ENCODE peak calls at places on chromosomes 2 and 18, in six cellular contexts. One of them, this sample, is unnamed.

GRCh38 chr18:34595673-34596072 is 114.4 kb upstream of the DTNA start:
- DNase-seq in SJSA1: no peak
- DNase-seq in tibial nerve: no peak
- DNase-seq in RWPE1: no peak
- DNase-seq in astrocyte: peak
- DNase-seq in heart left ventricle: no peak
- DNase-seq in this sample: no peak

GRCh38 chr18:9849407-9849961 is 36.3 kb upstream of the TXNDC2 start:
- DNase-seq in SJSA1: no peak
- DNase-seq in tibial nerve: no peak
- DNase-seq in RWPE1: no peak
- DNase-seq in astrocyte: no peak
- DNase-seq in heart left ventricle: peak
- DNase-seq in this sample: no peak

GRCh38 chr2:112933261-112933660 is 22.3 kb downstream of the IL37 start:
- DNase-seq in SJSA1: no peak
- DNase-seq in tibial nerve: no peak
- DNase-seq in RWPE1: no peak
- DNase-seq in astrocyte: no peak
- DNase-seq in heart left ventricle: no peak
- DNase-seq in this sample: no peak

GRCh38 chr18:78740876-78741275 is 238.7 kb upstream of the SALL3 start:
- DNase-seq in SJSA1: peak
- DNase-seq in tibial nerve: no peak
- DNase-seq in RWPE1: no peak
- DNase-seq in astrocyte: no peak
- DNase-seq in heart left ventricle: no peak
- DNase-seq in this sample: no peak

GRCh38 chr2:241943961-241944575 is 74.5 kb downstream of the RTP5 start:
- DNase-seq in SJSA1: no peak
- DNase-seq in tibial nerve: no peak
- DNase-seq in RWPE1: no peak
- DNase-seq in astrocyte: no peak
- DNase-seq in heart left ventricle: no peak
- DNase-seq in this sample: no peak

GRCh38 chr2:173130521-173131467 is 55.1 kb downstream of the MAP3K20 start:
- DNase-seq in SJSA1: no peak
- DNase-seq in tibial nerve: no peak
- DNase-seq in RWPE1: no peak
- DNase-seq in astrocyte: no peak
- DNase-seq in heart left ventricle: no peak
- DNase-seq in this sample: no peak

GRCh38 chr18:49899647-49900330 is 86.5 kb upstream of the ACAA2 start:
- DNase-seq in SJSA1: no peak
- DNase-seq in tibial nerve: no peak
- DNase-seq in RWPE1: no peak
- DNase-seq in astrocyte: no peak
- DNase-seq in heart left ventricle: no peak
- DNase-seq in this sample: no peak

GRCh38 chr18:58955738-58956137 is 91.1 kb downstream of the ZNF532 start:
- DNase-seq in SJSA1: no peak
- DNase-seq in tibial nerve: no peak
- DNase-seq in RWPE1: no peak
- DNase-seq in astrocyte: no peak
- DNase-seq in heart left ventricle: no peak
- DNase-seq in this sample: peak

GRCh38 chr18:59109375-59109774 is 30.3 kb upstream of the SEC11C start:
- DNase-seq in SJSA1: no peak
- DNase-seq in tibial nerve: no peak
- DNase-seq in RWPE1: no peak
- DNase-seq in astrocyte: no peak
- DNase-seq in heart left ventricle: no peak
- DNase-seq in this sample: no peak

GRCh38 chr2:54672587-54673456 is 50.6 kb upstream of the EML6 start:
- DNase-seq in SJSA1: no peak
- DNase-seq in tibial nerve: no peak
- DNase-seq in RWPE1: no peak
- DNase-seq in astrocyte: no peak
- DNase-seq in heart left ventricle: no peak
- DNase-seq in this sample: no peak

GRCh38 chr2:216343221-216343985 is 28.9 kb downstream of the MARCHF4 start:
- DNase-seq in SJSA1: peak
- DNase-seq in tibial nerve: no peak
- DNase-seq in RWPE1: no peak
- DNase-seq in astrocyte: no peak
- DNase-seq in heart left ventricle: no peak
- DNase-seq in this sample: no peak

GRCh38 chr2:16179701-16180402 is 239.5 kb downstream of the MYCN start:
- DNase-seq in SJSA1: no peak
- DNase-seq in tibial nerve: no peak
- DNase-seq in RWPE1: no peak
- DNase-seq in astrocyte: no peak
- DNase-seq in heart left ventricle: peak
- DNase-seq in this sample: no peak

GRCh38 chr2:99688699-99689098 is 198.9 kb upstream of the REV1 start:
- DNase-seq in SJSA1: no peak
- DNase-seq in tibial nerve: no peak
- DNase-seq in RWPE1: no peak
- DNase-seq in astrocyte: no peak
- DNase-seq in heart left ventricle: no peak
- DNase-seq in this sample: no peak

GRCh38 chr2:135913726-135914365 is 37.6 kb upstream of the MCM6 start:
- DNase-seq in SJSA1: no peak
- DNase-seq in tibial nerve: no peak
- DNase-seq in RWPE1: peak
- DNase-seq in astrocyte: peak
- DNase-seq in heart left ventricle: no peak
- DNase-seq in this sample: no peak

GRCh38 chr18:5066380-5066977 is 130.6 kb downstream of the AKAIN1 start:
- DNase-seq in SJSA1: no peak
- DNase-seq in tibial nerve: no peak
- DNase-seq in RWPE1: no peak
- DNase-seq in astrocyte: no peak
- DNase-seq in heart left ventricle: no peak
- DNase-seq in this sample: no peak

GRCh38 chr2:85288244-85288725 is 39.5 kb downstream of the TGOLN2 start:
- DNase-seq in SJSA1: no peak
- DNase-seq in tibial nerve: no peak
- DNase-seq in RWPE1: peak
- DNase-seq in astrocyte: peak
- DNase-seq in heart left ventricle: no peak
- DNase-seq in this sample: no peak

GRCh38 chr2:240518981-240519380 is 38.8 kb downstream of the ANKMY1 start:
- DNase-seq in SJSA1: peak
- DNase-seq in tibial nerve: no peak
- DNase-seq in RWPE1: no peak
- DNase-seq in astrocyte: no peak
- DNase-seq in heart left ventricle: no peak
- DNase-seq in this sample: no peak

GRCh38 chr2:109033171-109033570 is 44.2 kb upstream of the EDAR start:
- DNase-seq in SJSA1: no peak
- DNase-seq in tibial nerve: no peak
- DNase-seq in RWPE1: no peak
- DNase-seq in astrocyte: no peak
- DNase-seq in heart left ventricle: no peak
- DNase-seq in this sample: no peak

GRCh38 chr2:118604831-118605230 is 242.6 kb downstream of the EN1 start:
- DNase-seq in SJSA1: no peak
- DNase-seq in tibial nerve: no peak
- DNase-seq in RWPE1: no peak
- DNase-seq in astrocyte: no peak
- DNase-seq in heart left ventricle: no peak
- DNase-seq in this sample: no peak

GRCh38 chr2:150806336-150806735 is 318.9 kb upstream of the RND3 start:
- DNase-seq in SJSA1: no peak
- DNase-seq in tibial nerve: no peak
- DNase-seq in RWPE1: no peak
- DNase-seq in astrocyte: peak
- DNase-seq in heart left ventricle: no peak
- DNase-seq in this sample: no peak

GRCh38 chr2:70574618-70575017 is 21.0 kb upstream of the TGFA start:
- DNase-seq in SJSA1: no peak
- DNase-seq in tibial nerve: no peak
- DNase-seq in RWPE1: no peak
- DNase-seq in astrocyte: peak
- DNase-seq in heart left ventricle: no peak
- DNase-seq in this sample: no peak

GRCh38 chr2:217286833-217287232 is 427.0 kb upstream of the TNP1 start:
- DNase-seq in SJSA1: no peak
- DNase-seq in tibial nerve: no peak
- DNase-seq in RWPE1: no peak
- DNase-seq in astrocyte: peak
- DNase-seq in heart left ventricle: no peak
- DNase-seq in this sample: no peak

GRCh38 chr2:235463893-235464292 is 29.9 kb upstream of the AGAP1 start:
- DNase-seq in SJSA1: no peak
- DNase-seq in tibial nerve: no peak
- DNase-seq in RWPE1: no peak
- DNase-seq in astrocyte: no peak
- DNase-seq in heart left ventricle: peak
- DNase-seq in this sample: no peak

GRCh38 chr18:59446012-59446411 is 86.9 kb upstream of the LMAN1 start:
- DNase-seq in SJSA1: no peak
- DNase-seq in tibial nerve: no peak
- DNase-seq in RWPE1: no peak
- DNase-seq in astrocyte: peak
- DNase-seq in heart left ventricle: no peak
- DNase-seq in this sample: no peak

GRCh38 chr2:160407393-160408204 is 86.0 kb downstream of the RBMS1 start:
- DNase-seq in SJSA1: peak
- DNase-seq in tibial nerve: no peak
- DNase-seq in RWPE1: peak
- DNase-seq in astrocyte: peak
- DNase-seq in heart left ventricle: peak
- DNase-seq in this sample: peak

GRCh38 chr2:163692081-163692480 is 43.7 kb downstream of the FIGN start:
- DNase-seq in SJSA1: no peak
- DNase-seq in tibial nerve: no peak
- DNase-seq in RWPE1: no peak
- DNase-seq in astrocyte: no peak
- DNase-seq in heart left ventricle: no peak
- DNase-seq in this sample: no peak
- H3K27ac ChIP-seq in SJSA1: no peak
- H3K27ac ChIP-seq in tibial nerve: peak
- H3K27ac ChIP-seq in RWPE1: no peak
- H3K27ac ChIP-seq in astrocyte: no peak
- H3K27ac ChIP-seq in heart left ventricle: peak
- H3K27ac ChIP-seq in this sample: peak

GRCh38 chr2:233372855-233373254 is 18.6 kb downstream of the DGKD start:
- DNase-seq in SJSA1: no peak
- DNase-seq in tibial nerve: no peak
- DNase-seq in RWPE1: no peak
- DNase-seq in astrocyte: no peak
- DNase-seq in heart left ventricle: no peak
- DNase-seq in this sample: no peak
- H3K27ac ChIP-seq in SJSA1: no peak
- H3K27ac ChIP-seq in tibial nerve: no peak
- H3K27ac ChIP-seq in RWPE1: no peak
- H3K27ac ChIP-seq in astrocyte: no peak
- H3K27ac ChIP-seq in heart left ventricle: no peak
- H3K27ac ChIP-seq in this sample: no peak

GRCh38 chr2:190449925-190450324 is 41.8 kb downstream of the MFSD6 start:
- DNase-seq in SJSA1: no peak
- DNase-seq in tibial nerve: no peak
- DNase-seq in RWPE1: no peak
- DNase-seq in astrocyte: no peak
- DNase-seq in heart left ventricle: no peak
- DNase-seq in this sample: no peak

GRCh38 chr2:190455358-190456095 is 47.4 kb downstream of the MFSD6 start:
- DNase-seq in SJSA1: no peak
- DNase-seq in tibial nerve: no peak
- DNase-seq in RWPE1: no peak
- DNase-seq in astrocyte: no peak
- DNase-seq in heart left ventricle: no peak
- DNase-seq in this sample: no peak

GRCh38 chr2:190451561-190452176 is 43.5 kb downstream of the MFSD6 start:
- DNase-seq in SJSA1: no peak
- DNase-seq in tibial nerve: no peak
- DNase-seq in RWPE1: no peak
- DNase-seq in astrocyte: peak
- DNase-seq in heart left ventricle: no peak
- DNase-seq in this sample: no peak

GRCh38 chr2:190450363-190450762 is 42.2 kb downstream of the MFSD6 start:
- DNase-seq in SJSA1: no peak
- DNase-seq in tibial nerve: no peak
- DNase-seq in RWPE1: no peak
- DNase-seq in astrocyte: no peak
- DNase-seq in heart left ventricle: no peak
- DNase-seq in this sample: no peak

DNA sequence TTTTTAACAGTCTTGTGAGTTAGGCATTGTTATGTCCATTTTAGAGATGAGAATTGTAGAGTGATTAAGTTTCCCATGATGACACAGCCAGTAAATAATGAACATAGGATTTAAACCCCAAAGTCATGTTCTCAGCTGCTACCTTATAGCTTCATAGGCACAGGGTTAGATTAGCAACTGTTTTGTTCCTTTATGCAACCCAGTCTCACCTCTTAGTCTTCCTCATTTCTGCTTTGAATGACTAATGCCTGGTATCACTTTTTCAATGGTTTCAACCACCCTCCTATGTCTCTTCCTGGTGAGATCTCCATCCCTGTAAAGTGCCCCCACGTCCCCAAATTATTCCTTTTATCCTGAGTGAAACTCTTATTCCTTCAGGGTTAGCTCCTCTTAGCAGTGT is 44.3 kb downstream of the MFSD6 start:
- DNase-seq in SJSA1: no peak
- DNase-seq in tibial nerve: no peak
- DNase-seq in RWPE1: no peak
- DNase-seq in astrocyte: no peak
- DNase-seq in heart left ventricle: no peak
- DNase-seq in this sample: no peak
- H3K27ac ChIP-seq in SJSA1: no peak
- H3K27ac ChIP-seq in tibial nerve: no peak
- H3K27ac ChIP-seq in RWPE1: no peak
- H3K27ac ChIP-seq in astrocyte: no peak
- H3K27ac ChIP-seq in heart left ventricle: no peak
- H3K27ac ChIP-seq in this sample: no peak

GRCh38 chr2:239158641-239159475 is 242.0 kb downstream of the HDAC4 start:
- DNase-seq in SJSA1: peak
- DNase-seq in tibial nerve: peak
- DNase-seq in RWPE1: no peak
- DNase-seq in astrocyte: no peak
- DNase-seq in heart left ventricle: no peak
- DNase-seq in this sample: peak

GRCh38 chr2:239159476-239159911 is 241.3 kb downstream of the HDAC4 start:
- DNase-seq in SJSA1: peak
- DNase-seq in tibial nerve: no peak
- DNase-seq in RWPE1: no peak
- DNase-seq in astrocyte: no peak
- DNase-seq in heart left ventricle: no peak
- DNase-seq in this sample: no peak

GRCh38 chr2:239162141-239162821 is 238.5 kb downstream of the HDAC4 start:
- DNase-seq in SJSA1: peak
- DNase-seq in tibial nerve: peak
- DNase-seq in RWPE1: no peak
- DNase-seq in astrocyte: no peak
- DNase-seq in heart left ventricle: no peak
- DNase-seq in this sample: peak

GRCh38 chr2:239161711-239162140 is 239.1 kb downstream of the HDAC4 start:
- DNase-seq in SJSA1: peak
- DNase-seq in tibial nerve: peak
- DNase-seq in RWPE1: no peak
- DNase-seq in astrocyte: no peak
- DNase-seq in heart left ventricle: no peak
- DNase-seq in this sample: peak

GRCh38 chr2:239160226-239161143 is 240.3 kb downstream of the HDAC4 start:
- DNase-seq in SJSA1: peak
- DNase-seq in tibial nerve: no peak
- DNase-seq in RWPE1: no peak
- DNase-seq in astrocyte: no peak
- DNase-seq in heart left ventricle: no peak
- DNase-seq in this sample: peak
- H3K27ac ChIP-seq in SJSA1: no peak
- H3K27ac ChIP-seq in tibial nerve: no peak
- H3K27ac ChIP-seq in RWPE1: no peak
- H3K27ac ChIP-seq in astrocyte: no peak
- H3K27ac ChIP-seq in heart left ventricle: no peak
- H3K27ac ChIP-seq in this sample: no peak

This sample was measured in uterus.